ENCODE peak calls at places on chromosomes 13 and 19, in four cellular contexts. One of them, this sample, is unnamed.

GRCh38 chr19:5803752-5804515 is 933 bp upstream of the NRTN start:
- DNase-seq in HCEC 1CT: peak
- DNase-seq in EH: peak
- DNase-seq in T-helper 9 cell: peak
- DNase-seq in this sample: peak

GRCh38 chr13:48493851-48494250 is 39.0 kb downstream of the RCBTB2 start:
- DNase-seq in HCEC 1CT: no peak
- DNase-seq in EH: peak
- DNase-seq in T-helper 9 cell: no peak
- DNase-seq in this sample: no peak

GRCh38 chr19:17720487-17720839 is 1.2 kb downstream of the MAP1S start:
- DNase-seq in HCEC 1CT: no peak
- DNase-seq in EH: no peak
- DNase-seq in T-helper 9 cell: no peak
- DNase-seq in this sample: no peak

GRCh38 chr19:35093941-35094647 is 21.5 kb upstream of the FXYD3 start:
- DNase-seq in HCEC 1CT: no peak
- DNase-seq in EH: no peak
- DNase-seq in T-helper 9 cell: no peak
- DNase-seq in this sample: no peak

GRCh38 chr13:20528451-20528850 is 2.8 kb upstream of the CRYL1 start:
- DNase-seq in HCEC 1CT: no peak
- DNase-seq in EH: no peak
- DNase-seq in T-helper 9 cell: no peak
- DNase-seq in this sample: no peak

GRCh38 chr19:30376826-30377425 is 4.7 kb downstream of the ZNF536 start:
- DNase-seq in HCEC 1CT: no peak
- DNase-seq in EH: no peak
- DNase-seq in T-helper 9 cell: no peak
- DNase-seq in this sample: no peak

GRCh38 chr19:771332-771785 is 20.4 kb downstream of the MISP start:
- DNase-seq in HCEC 1CT: peak
- DNase-seq in EH: peak
- DNase-seq in T-helper 9 cell: no peak
- DNase-seq in this sample: no peak

GRCh38 chr19:49475995-49476880 is 2.2 kb downstream of the FLT3LG start:
- DNase-seq in HCEC 1CT: no peak
- DNase-seq in EH: no peak
- DNase-seq in T-helper 9 cell: peak
- DNase-seq in this sample: peak

GRCh38 chr13:50222569-50223332 is 207.5 kb downstream of the KCNRG start:
- DNase-seq in HCEC 1CT: peak
- DNase-seq in EH: peak
- DNase-seq in T-helper 9 cell: no peak
- DNase-seq in this sample: no peak

GRCh38 chr13:77583551-77583950 is 48.0 kb downstream of the SCEL start:
- DNase-seq in HCEC 1CT: no peak
- DNase-seq in EH: no peak
- DNase-seq in T-helper 9 cell: no peak
- DNase-seq in this sample: no peak

GRCh38 chr19:10271543-10272086 is 695 bp downstream of the ICAM1 start:
- DNase-seq in HCEC 1CT: no peak
- DNase-seq in EH: peak
- DNase-seq in T-helper 9 cell: peak
- DNase-seq in this sample: no peak

GRCh38 chr13:97295279-97296182 is 73.4 kb downstream of the MBNL2 start:
- DNase-seq in HCEC 1CT: peak
- DNase-seq in EH: peak
- DNase-seq in T-helper 9 cell: no peak
- DNase-seq in this sample: no peak